ENCODE peak calls at places on chromosomes 13 and 19, in nine cellular contexts. O is H1; N is aorta; U is cardiac muscle cell; G is uterus; V is stomach; W is tibial artery; R is breast epithelium; Y is CD8-positive, alpha-beta memory T cell. S is an unnamed sample.

GRCh38 chr13:30196025-30196424 is 111.3 kb downstream of the KATNAL1 start:
- DNase-seq in O (no peak), N (no peak), U (peak; percentile 33), G (no peak), V (no peak), W (no peak), R (no peak), Y (no peak), S (no peak)

GRCh38 chr13:62556973-62557372 is 1141.3 kb upstream of the PCDH20 start:
- DNase-seq in O (no peak), N (no peak), U (no peak), G (no peak), V (no peak), W (no peak), R (no peak), Y (no peak), S (no peak)

GRCh38 chr13:24503376-24503690 is 9.2 kb downstream of the PARP4 start:
- DNase-seq in O (no peak), N (no peak), U (peak; percentile 5), G (no peak), V (no peak), W (no peak), R (no peak), Y (no peak), S (no peak)

GRCh38 chr13:58953638-58954037 is 1210.1 kb downstream of the DIAPH3 start:
- DNase-seq in O (no peak), N (no peak), U (no peak), G (no peak), V (no peak), W (no peak), R (no peak), Y (no peak), S (no peak)

GRCh38 chr19:38745316-38745715 is 1.0 kb upstream of the CAPN12 start:
- DNase-seq in O (no peak), N (no peak), U (no peak), G (no peak), V (no peak), W (no peak), R (no peak), Y (no peak), S (no peak)

GRCh38 chr19:31378404-31378803 is 29.2 kb upstream of the TSHZ3 start:
- DNase-seq in O (no peak), N (no peak), U (no peak), G (peak; percentile 67), V (no peak), W (no peak), R (no peak), Y (no peak), S (no peak)

GRCh38 chr19:12779162-12779993 is 4.0 kb upstream of the HOOK2 start:
- DNase-seq in O (no peak), N (peak; percentile 87), U (peak; percentile 58), G (peak; percentile 75), V (no peak), W (peak; percentile 82), R (no peak), Y (no peak), S (no peak)

GRCh38 chr19:35793381-35794165 is 18.2 kb downstream of the ARHGAP33 start:
- DNase-seq in O (no peak), N (no peak), U (no peak), G (no peak), V (peak; percentile 50), W (no peak), R (no peak), Y (no peak), S (no peak)

GRCh38 chr19:10701955-10702307 is 692 bp downstream of the QTRT1 start:
- DNase-seq in O (no peak), N (no peak), U (peak; percentile 58), G (no peak), V (no peak), W (no peak), R (no peak), Y (no peak), S (no peak)

GRCh38 chr13:50323440-50324070 is 308.3 kb downstream of the KCNRG start:
- DNase-seq in O (no peak), N (no peak), U (no peak), G (no peak), V (no peak), W (no peak), R (no peak), Y (no peak), S (no peak)

GRCh38 chr19:10797541-10798256 is 38.3 kb downstream of the TMED1 start:
- DNase-seq in O (no peak), N (no peak), U (no peak), G (no peak), V (no peak), W (no peak), R (no peak), Y (peak; percentile 94), S (peak; percentile 56)

GRCh38 chr13:114323349-114323748 is 9.0 kb downstream of the CHAMP1 start:
- DNase-seq in O (no peak), N (no peak), U (no peak), G (no peak), V (no peak), W (no peak), R (no peak), Y (no peak), S (no peak)

GRCh38 chr13:114324334-114324733 is 10.0 kb downstream of the CHAMP1 start:
- DNase-seq in O (no peak), N (no peak), U (no peak), G (no peak), V (no peak), W (no peak), R (no peak), Y (no peak), S (no peak)

GRCh38 chr13:114328595-114328994 is 14.3 kb downstream of the CHAMP1 start:
- DNase-seq in O (no peak), N (no peak), U (no peak), G (no peak), V (no peak), W (no peak), R (no peak), Y (no peak), S (no peak)

GRCh38 chr13:114325729-114326128 is 11.4 kb downstream of the CHAMP1 start:
- DNase-seq in O (no peak), N (no peak), U (no peak), G (no peak), V (no peak), W (no peak), R (no peak), Y (no peak), S (no peak)

GRCh38 chr13:114328034-114328433 is 13.7 kb downstream of the CHAMP1 start:
- DNase-seq in O (no peak), N (no peak), U (no peak), G (no peak), V (no peak), W (no peak), R (no peak), Y (no peak), S (no peak)
- H3K27ac ChIP-seq in O (no peak overlapping the region), N (no peak overlapping the region), U (no peak overlapping the region), G (no peak overlapping the region), V (no peak overlapping the region), W (no peak overlapping the region), R (no peak overlapping the region), Y (no peak overlapping the region), S (no peak overlapping the region)

GRCh38 chr13:21225841-21226581 is 49.6 kb downstream of the MRPL57 start:
- DNase-seq in O (no peak), N (no peak), U (no peak), G (no peak), V (no peak), W (no peak), R (no peak), Y (no peak), S (no peak)

GRCh38 chr13:21218351-21219043 is 42.0 kb downstream of the MRPL57 start:
- DNase-seq in O (no peak), N (no peak), U (no peak), G (no peak), V (no peak), W (no peak), R (no peak), Y (peak; percentile 5), S (no peak)

GRCh38 chr13:21225082-21225481 is 48.6 kb downstream of the MRPL57 start:
- DNase-seq in O (no peak), N (no peak), U (no peak), G (no peak), V (no peak), W (no peak), R (no peak), Y (no peak), S (no peak)

GRCh38 chr13:21219044-21219381 is 42.6 kb downstream of the MRPL57 start:
- DNase-seq in O (no peak), N (no peak), U (no peak), G (no peak), V (no peak), W (no peak), R (no peak), Y (no peak), S (no peak)

DNA sequence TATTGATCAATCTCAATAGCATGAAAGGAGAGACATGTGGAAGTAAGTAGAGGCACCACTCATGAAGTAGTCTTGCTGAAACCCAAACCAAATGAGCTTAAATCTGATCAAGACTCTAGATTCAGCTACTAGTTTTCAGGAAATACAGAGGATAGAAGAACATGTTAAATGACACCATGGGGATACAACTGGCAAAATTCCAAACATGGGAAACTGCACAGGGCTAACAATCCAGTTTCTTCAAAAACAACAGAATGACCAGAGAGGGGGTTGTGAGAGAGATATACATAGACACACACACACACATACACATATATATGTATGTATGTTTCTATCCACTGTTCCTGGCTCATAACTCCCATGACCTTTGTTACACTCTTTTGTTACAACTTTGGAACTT is 44.8 kb downstream of the MRPL57 start:
- DNase-seq in O (no peak), N (no peak), U (no peak), G (no peak), V (no peak), W (no peak), R (no peak), Y (no peak), S (no peak)
- H3K27ac ChIP-seq in O (no peak overlapping the region), N (no peak overlapping the region), U (no peak overlapping the region), G (no peak overlapping the region), V (no peak overlapping the region), W (no peak overlapping the region), R (no peak overlapping the region), Y (no peak overlapping the region), S (no peak overlapping the region)

GRCh38 chr13:110798595-110798994 is 85.1 kb downstream of the ING1 start:
- DNase-seq in O (no peak), N (no peak), U (no peak), G (no peak), V (no peak), W (peak; percentile 60), R (no peak), Y (no peak), S (no peak)
- H3K27ac ChIP-seq in O (no peak overlapping the region), N (no peak overlapping the region), U (no peak overlapping the region), G (peak overlapping the region; percentile 73), V (peak overlapping the region; percentile 79), W (no peak overlapping the region), R (peak overlapping the region; percentile 92), Y (no peak overlapping the region), S (no peak overlapping the region)

DNA sequence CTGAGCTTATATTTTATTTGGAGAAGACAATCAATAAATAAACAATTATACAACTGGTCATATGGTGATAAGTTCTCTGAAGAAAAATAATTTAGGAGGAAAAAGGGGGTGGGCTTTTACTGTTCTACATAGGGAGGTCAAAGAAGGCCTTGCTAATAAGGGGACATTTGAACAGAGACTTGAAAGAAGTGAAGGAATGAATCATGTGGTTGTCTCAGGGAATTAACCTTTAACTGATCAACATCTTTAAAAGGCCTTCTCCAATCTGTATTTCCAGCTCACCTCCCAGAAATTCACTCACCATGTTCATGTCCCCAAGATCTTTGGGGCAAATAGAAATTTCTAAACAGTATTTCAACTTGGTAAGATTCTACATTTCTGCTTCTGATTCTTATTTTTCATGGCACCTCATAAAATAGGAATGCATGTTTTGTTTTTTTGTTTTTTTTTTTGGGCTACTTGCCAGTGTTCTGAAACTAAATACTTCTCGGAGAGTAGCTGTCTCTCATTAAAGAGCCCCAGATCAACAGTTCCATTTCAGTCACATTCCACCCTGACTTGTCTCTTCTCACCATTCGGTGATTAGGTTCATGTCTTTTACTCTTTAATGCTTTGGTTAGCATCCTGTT is 19.2 kb upstream of the LPAR6 start:
- DNase-seq in O (no peak), N (no peak), U (no peak), G (no peak), V (no peak), W (no peak), R (no peak), Y (no peak), S (no peak)
- H3K27ac ChIP-seq in O (no peak overlapping the region), N (no peak overlapping the region), U (peak overlapping the region; percentile 37), G (peak overlapping the region; percentile 82), V (peak overlapping the region; percentile 45), W (peak overlapping the region; percentile 56), R (peak overlapping the region; percentile 50), Y (no peak overlapping the region), S (peak overlapping the region; percentile 66)

S was measured in caudate nucleus.